ENCODE peak calls at places on chromosomes 3 and 15, in nine cellular contexts. One of them, this sample, is unnamed.

GRCh38 chr15:101115887-101116680 is 135.8 kb downstream of the CHSY1 start:
- DNase-seq in left lung: peak
- DNase-seq in neural progenitor cell: no peak
- DNase-seq in substantia nigra: no peak
- DNase-seq in RWPE1: no peak
- DNase-seq in A549: no peak
- DNase-seq in heart left ventricle: peak
- DNase-seq in stomach: no peak
- DNase-seq in IMR-90: peak
- DNase-seq in this sample: no peak

GRCh38 chr3:70716832-70717231 is 404.4 kb upstream of the MDFIC2 start:
- DNase-seq in left lung: no peak
- DNase-seq in neural progenitor cell: no peak
- DNase-seq in substantia nigra: no peak
- DNase-seq in RWPE1: no peak
- DNase-seq in A549: no peak
- DNase-seq in heart left ventricle: no peak
- DNase-seq in stomach: no peak
- DNase-seq in IMR-90: peak
- DNase-seq in this sample: no peak

GRCh38 chr3:144590854-144591253 is 619.2 kb downstream of the DIPK2A start:
- DNase-seq in left lung: no peak
- DNase-seq in neural progenitor cell: no peak
- DNase-seq in substantia nigra: no peak
- DNase-seq in RWPE1: peak
- DNase-seq in A549: peak
- DNase-seq in heart left ventricle: no peak
- DNase-seq in stomach: no peak
- DNase-seq in IMR-90: peak
- DNase-seq in this sample: no peak

GRCh38 chr3:122991236-122991985 is 36.2 kb downstream of the SEMA5B start:
- DNase-seq in left lung: no peak
- DNase-seq in neural progenitor cell: no peak
- DNase-seq in substantia nigra: no peak
- DNase-seq in RWPE1: no peak
- DNase-seq in A549: no peak
- DNase-seq in heart left ventricle: no peak
- DNase-seq in stomach: no peak
- DNase-seq in IMR-90: no peak
- DNase-seq in this sample: no peak

GRCh38 chr3:133840055-133840737 is 34.6 kb downstream of the SRPRB start:
- DNase-seq in left lung: no peak
- DNase-seq in neural progenitor cell: no peak
- DNase-seq in substantia nigra: no peak
- DNase-seq in RWPE1: no peak
- DNase-seq in A549: no peak
- DNase-seq in heart left ventricle: no peak
- DNase-seq in stomach: no peak
- DNase-seq in IMR-90: no peak
- DNase-seq in this sample: no peak

GRCh38 chr3:140186421-140186920 is 251.5 kb downstream of the CLSTN2 start:
- DNase-seq in left lung: no peak
- DNase-seq in neural progenitor cell: no peak
- DNase-seq in substantia nigra: no peak
- DNase-seq in RWPE1: peak
- DNase-seq in A549: no peak
- DNase-seq in heart left ventricle: peak
- DNase-seq in stomach: no peak
- DNase-seq in IMR-90: peak
- DNase-seq in this sample: no peak

GRCh38 chr3:117756580-117756979 is 1047.0 kb downstream of the TUSC7 start:
- DNase-seq in left lung: no peak
- DNase-seq in neural progenitor cell: peak
- DNase-seq in substantia nigra: no peak
- DNase-seq in RWPE1: no peak
- DNase-seq in A549: no peak
- DNase-seq in heart left ventricle: no peak
- DNase-seq in stomach: no peak
- DNase-seq in IMR-90: peak
- DNase-seq in this sample: no peak

GRCh38 chr3:150911780-150912179 is 6.5 kb upstream of the MINDY4B start:
- DNase-seq in left lung: no peak
- DNase-seq in neural progenitor cell: no peak
- DNase-seq in substantia nigra: no peak
- DNase-seq in RWPE1: no peak
- DNase-seq in A549: no peak
- DNase-seq in heart left ventricle: no peak
- DNase-seq in stomach: no peak
- DNase-seq in IMR-90: no peak
- DNase-seq in this sample: no peak

GRCh38 chr15:98942966-98943584 is 64.5 kb downstream of the PGPEP1L start:
- DNase-seq in left lung: no peak
- DNase-seq in neural progenitor cell: no peak
- DNase-seq in substantia nigra: no peak
- DNase-seq in RWPE1: no peak
- DNase-seq in A549: no peak
- DNase-seq in heart left ventricle: no peak
- DNase-seq in stomach: no peak
- DNase-seq in IMR-90: no peak
- DNase-seq in this sample: no peak

GRCh38 chr3:123301331-123302184 is 99.8 kb downstream of the SEC22A start:
- DNase-seq in left lung: no peak
- DNase-seq in neural progenitor cell: no peak
- DNase-seq in substantia nigra: no peak
- DNase-seq in RWPE1: no peak
- DNase-seq in A549: no peak
- DNase-seq in heart left ventricle: no peak
- DNase-seq in stomach: no peak
- DNase-seq in IMR-90: no peak
- DNase-seq in this sample: no peak

GRCh38 chr15:88624971-88625290 is 3.8 kb downstream of the AEN start:
- DNase-seq in left lung: no peak
- DNase-seq in neural progenitor cell: no peak
- DNase-seq in substantia nigra: no peak
- DNase-seq in RWPE1: no peak
- DNase-seq in A549: no peak
- DNase-seq in heart left ventricle: no peak
- DNase-seq in stomach: no peak
- DNase-seq in IMR-90: no peak
- DNase-seq in this sample: no peak

GRCh38 chr15:88628018-88628673 is 7.0 kb downstream of the AEN start:
- DNase-seq in left lung: no peak
- DNase-seq in neural progenitor cell: no peak
- DNase-seq in substantia nigra: no peak
- DNase-seq in RWPE1: no peak
- DNase-seq in A549: no peak
- DNase-seq in heart left ventricle: no peak
- DNase-seq in stomach: no peak
- DNase-seq in IMR-90: no peak
- DNase-seq in this sample: no peak

GRCh38 chr15:88629071-88629470 is 7.9 kb downstream of the AEN start:
- DNase-seq in left lung: no peak
- DNase-seq in neural progenitor cell: no peak
- DNase-seq in substantia nigra: no peak
- DNase-seq in RWPE1: no peak
- DNase-seq in A549: no peak
- DNase-seq in heart left ventricle: no peak
- DNase-seq in stomach: no peak
- DNase-seq in IMR-90: no peak
- DNase-seq in this sample: no peak

GRCh38 chr15:88625943-88626741 is 5.0 kb downstream of the AEN start:
- DNase-seq in left lung: no peak
- DNase-seq in neural progenitor cell: no peak
- DNase-seq in substantia nigra: no peak
- DNase-seq in RWPE1: no peak
- DNase-seq in A549: no peak
- DNase-seq in heart left ventricle: no peak
- DNase-seq in stomach: no peak
- DNase-seq in IMR-90: no peak
- DNase-seq in this sample: no peak

DNA sequence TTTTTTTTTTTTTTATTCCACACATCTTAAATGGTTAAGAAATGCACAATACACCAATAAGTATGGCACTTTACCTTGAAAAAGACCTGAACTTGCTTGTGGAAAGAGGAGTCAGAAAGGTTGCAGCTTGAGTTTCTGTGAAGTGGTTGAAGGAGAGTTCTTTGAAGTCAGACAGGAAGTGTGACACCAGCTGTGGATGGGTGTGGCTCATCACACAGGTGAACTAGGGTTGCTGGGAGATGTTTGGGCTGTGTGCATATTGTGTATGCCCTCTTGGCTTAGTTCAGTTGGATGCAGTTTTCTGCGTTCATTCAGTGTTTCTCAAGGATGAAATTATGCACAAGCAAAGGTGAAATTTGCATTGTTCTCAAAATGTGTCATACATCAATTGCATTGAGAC is 6.3 kb downstream of the AEN start:
- DNase-seq in left lung: no peak
- DNase-seq in neural progenitor cell: no peak
- DNase-seq in substantia nigra: no peak
- DNase-seq in RWPE1: no peak
- DNase-seq in A549: no peak
- DNase-seq in heart left ventricle: no peak
- DNase-seq in stomach: no peak
- DNase-seq in IMR-90: no peak
- DNase-seq in this sample: no peak
- H3K27ac ChIP-seq in left lung: no peak
- H3K27ac ChIP-seq in neural progenitor cell: no peak
- H3K27ac ChIP-seq in substantia nigra: no peak
- H3K27ac ChIP-seq in RWPE1: no peak
- H3K27ac ChIP-seq in A549: no peak
- H3K27ac ChIP-seq in heart left ventricle: no peak
- H3K27ac ChIP-seq in stomach: peak
- H3K27ac ChIP-seq in IMR-90: no peak
- H3K27ac ChIP-seq in this sample: no peak

DNA sequence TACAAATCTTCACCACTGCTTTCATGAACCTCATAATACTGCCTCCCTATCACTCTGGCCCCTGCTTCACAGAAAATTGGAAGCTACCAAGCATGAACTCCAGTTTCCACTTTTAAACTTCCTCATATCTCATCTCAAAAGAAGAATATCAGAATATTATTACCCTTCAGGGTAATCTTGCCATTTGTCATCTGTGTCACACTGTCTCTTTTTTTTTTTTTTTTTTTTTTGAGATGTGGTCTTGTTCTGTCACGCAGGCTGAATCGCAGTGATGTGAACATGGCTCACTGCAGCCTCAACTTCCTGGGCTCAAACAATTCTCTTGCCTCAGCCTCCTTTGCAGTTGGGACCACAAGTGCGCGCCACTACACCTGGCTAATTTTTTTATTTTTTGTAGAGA is 80.4 kb upstream of the TCF12 start:
- DNase-seq in left lung: no peak
- DNase-seq in neural progenitor cell: no peak
- DNase-seq in substantia nigra: no peak
- DNase-seq in RWPE1: no peak
- DNase-seq in A549: no peak
- DNase-seq in heart left ventricle: no peak
- DNase-seq in stomach: no peak
- DNase-seq in IMR-90: no peak
- DNase-seq in this sample: no peak
- H3K27ac ChIP-seq in left lung: no peak
- H3K27ac ChIP-seq in neural progenitor cell: no peak
- H3K27ac ChIP-seq in substantia nigra: no peak
- H3K27ac ChIP-seq in RWPE1: no peak
- H3K27ac ChIP-seq in A549: no peak
- H3K27ac ChIP-seq in heart left ventricle: no peak
- H3K27ac ChIP-seq in stomach: no peak
- H3K27ac ChIP-seq in IMR-90: no peak
- H3K27ac ChIP-seq in this sample: no peak

DNA sequence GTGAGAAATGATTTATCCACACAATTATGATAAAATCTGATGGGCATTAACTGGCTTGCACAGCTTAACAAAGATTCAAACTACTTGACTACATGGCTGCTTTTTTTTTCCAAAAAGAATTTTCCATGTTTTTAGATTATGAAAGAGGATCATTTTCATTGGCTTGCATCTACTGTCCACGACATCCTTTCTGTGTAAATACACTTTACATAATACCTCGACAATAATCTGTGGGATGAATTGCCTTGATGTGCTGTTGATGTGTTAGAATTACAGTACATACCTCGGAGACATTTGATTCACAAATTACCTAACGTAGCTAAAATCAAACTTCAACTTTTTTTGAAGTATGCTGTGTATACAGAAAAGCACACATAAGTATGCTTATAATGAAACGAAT is 104.4 kb downstream of the PPP2R3A start:
- DNase-seq in left lung: no peak
- DNase-seq in neural progenitor cell: no peak
- DNase-seq in substantia nigra: no peak
- DNase-seq in RWPE1: no peak
- DNase-seq in A549: no peak
- DNase-seq in heart left ventricle: no peak
- DNase-seq in stomach: no peak
- DNase-seq in IMR-90: peak
- DNase-seq in this sample: no peak
- H3K27ac ChIP-seq in left lung: no peak
- H3K27ac ChIP-seq in neural progenitor cell: no peak
- H3K27ac ChIP-seq in substantia nigra: no peak
- H3K27ac ChIP-seq in RWPE1: no peak
- H3K27ac ChIP-seq in A549: no peak
- H3K27ac ChIP-seq in heart left ventricle: no peak
- H3K27ac ChIP-seq in stomach: peak
- H3K27ac ChIP-seq in IMR-90: no peak
- H3K27ac ChIP-seq in this sample: peak

DNA sequence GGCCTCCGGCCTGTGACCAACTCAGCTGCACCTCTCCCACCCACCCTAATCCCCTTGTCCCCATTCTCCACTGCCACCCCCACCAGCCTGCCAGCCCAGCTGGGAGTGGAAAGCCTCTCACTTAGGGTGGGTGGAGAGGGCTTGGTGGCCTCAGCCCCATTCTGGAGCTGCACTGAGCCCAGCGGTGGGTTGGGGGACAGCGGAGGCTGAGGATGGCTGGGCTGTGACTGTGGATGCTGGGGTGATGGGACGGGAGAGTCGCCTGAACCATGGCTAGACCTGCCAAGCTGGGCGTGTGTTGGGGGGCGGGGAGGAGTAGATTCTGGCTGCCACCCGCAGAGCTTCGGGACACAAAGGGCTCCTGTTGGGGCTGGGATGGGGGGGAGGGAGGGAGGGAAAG is 1.8 kb downstream of the CLCN2 start:
- DNase-seq in left lung: no peak
- DNase-seq in neural progenitor cell: peak
- DNase-seq in substantia nigra: peak
- DNase-seq in RWPE1: no peak
- DNase-seq in A549: no peak
- DNase-seq in heart left ventricle: no peak
- DNase-seq in stomach: no peak
- DNase-seq in IMR-90: no peak
- DNase-seq in this sample: peak
- H3K27ac ChIP-seq in left lung: no peak
- H3K27ac ChIP-seq in neural progenitor cell: no peak
- H3K27ac ChIP-seq in substantia nigra: peak
- H3K27ac ChIP-seq in RWPE1: peak
- H3K27ac ChIP-seq in A549: no peak
- H3K27ac ChIP-seq in heart left ventricle: no peak
- H3K27ac ChIP-seq in stomach: no peak
- H3K27ac ChIP-seq in IMR-90: no peak
- H3K27ac ChIP-seq in this sample: peak

GRCh38 chr3:162605651-162606204 is 1109.1 kb downstream of the OTOL1 start:
- DNase-seq in left lung: no peak
- DNase-seq in neural progenitor cell: no peak
- DNase-seq in substantia nigra: no peak
- DNase-seq in RWPE1: no peak
- DNase-seq in A549: no peak
- DNase-seq in heart left ventricle: no peak
- DNase-seq in stomach: no peak
- DNase-seq in IMR-90: no peak
- DNase-seq in this sample: no peak
- H3K27ac ChIP-seq in left lung: no peak
- H3K27ac ChIP-seq in neural progenitor cell: no peak
- H3K27ac ChIP-seq in substantia nigra: no peak
- H3K27ac ChIP-seq in RWPE1: no peak
- H3K27ac ChIP-seq in A549: no peak
- H3K27ac ChIP-seq in heart left ventricle: no peak
- H3K27ac ChIP-seq in stomach: no peak
- H3K27ac ChIP-seq in IMR-90: no peak
- H3K27ac ChIP-seq in this sample: no peak

This sample was measured in caudate nucleus.